ENCODE peak calls at places on chromosomes 11 and 22, in eight cellular contexts. One of them, this sample, is unnamed.

GRCh38 chr22:49979587-49980264 is 19.2 kb downstream of the PIM3 start:
- DNase-seq in activated T-helper 1 cell treated with anti-CD3 and anti-CD28 coated beads, Interleukin-2, amount 50 U/mL, for 16 hours: no peak
- DNase-seq in endothelial cell: peak
- DNase-seq in epithelial cell of esophagus: peak
- DNase-seq in stimulated activated CD8-positive, alpha-beta memory T cell treated with anti-CD3 and anti-CD28 coated beads, Interleukin-4, amount 100 ng/mL, for 1 hour: no peak
- DNase-seq in left lung: no peak
- DNase-seq in pulmonary artery endothelial cell: no peak
- DNase-seq in MCF 10A: peak
- DNase-seq in this sample: no peak

GRCh38 chr11:67105964-67106363 is 13.1 kb upstream of the KDM2A start:
- DNase-seq in activated T-helper 1 cell treated with anti-CD3 and anti-CD28 coated beads, Interleukin-2, amount 50 U/mL, for 16 hours: no peak
- DNase-seq in endothelial cell: no peak
- DNase-seq in epithelial cell of esophagus: no peak
- DNase-seq in stimulated activated CD8-positive, alpha-beta memory T cell treated with anti-CD3 and anti-CD28 coated beads, Interleukin-4, amount 100 ng/mL, for 1 hour: no peak
- DNase-seq in left lung: no peak
- DNase-seq in pulmonary artery endothelial cell: no peak
- DNase-seq in MCF 10A: no peak
- DNase-seq in this sample: no peak

GRCh38 chr22:22979954-22980353 is 90.4 kb upstream of the GNAZ start:
- DNase-seq in activated T-helper 1 cell treated with anti-CD3 and anti-CD28 coated beads, Interleukin-2, amount 50 U/mL, for 16 hours: no peak
- DNase-seq in endothelial cell: no peak
- DNase-seq in epithelial cell of esophagus: no peak
- DNase-seq in stimulated activated CD8-positive, alpha-beta memory T cell treated with anti-CD3 and anti-CD28 coated beads, Interleukin-4, amount 100 ng/mL, for 1 hour: no peak
- DNase-seq in left lung: no peak
- DNase-seq in pulmonary artery endothelial cell: no peak
- DNase-seq in MCF 10A: no peak
- DNase-seq in this sample: no peak

GRCh38 chr22:49723478-49724029 is 104.1 kb downstream of the BRD1 start:
- DNase-seq in activated T-helper 1 cell treated with anti-CD3 and anti-CD28 coated beads, Interleukin-2, amount 50 U/mL, for 16 hours: no peak
- DNase-seq in endothelial cell: no peak
- DNase-seq in epithelial cell of esophagus: no peak
- DNase-seq in stimulated activated CD8-positive, alpha-beta memory T cell treated with anti-CD3 and anti-CD28 coated beads, Interleukin-4, amount 100 ng/mL, for 1 hour: no peak
- DNase-seq in left lung: no peak
- DNase-seq in pulmonary artery endothelial cell: no peak
- DNase-seq in MCF 10A: no peak
- DNase-seq in this sample: no peak

GRCh38 chr11:64447717-64448598 is 89.0 kb downstream of the RPS6KA4 start:
- DNase-seq in activated T-helper 1 cell treated with anti-CD3 and anti-CD28 coated beads, Interleukin-2, amount 50 U/mL, for 16 hours: no peak
- DNase-seq in endothelial cell: no peak
- DNase-seq in epithelial cell of esophagus: no peak
- DNase-seq in stimulated activated CD8-positive, alpha-beta memory T cell treated with anti-CD3 and anti-CD28 coated beads, Interleukin-4, amount 100 ng/mL, for 1 hour: no peak
- DNase-seq in left lung: peak
- DNase-seq in pulmonary artery endothelial cell: no peak
- DNase-seq in MCF 10A: no peak
- DNase-seq in this sample: peak

GRCh38 chr11:126348806-126349582 is 6.5 kb upstream of the ST3GAL4 start:
- DNase-seq in activated T-helper 1 cell treated with anti-CD3 and anti-CD28 coated beads, Interleukin-2, amount 50 U/mL, for 16 hours: no peak
- DNase-seq in endothelial cell: no peak
- DNase-seq in epithelial cell of esophagus: peak
- DNase-seq in stimulated activated CD8-positive, alpha-beta memory T cell treated with anti-CD3 and anti-CD28 coated beads, Interleukin-4, amount 100 ng/mL, for 1 hour: no peak
- DNase-seq in left lung: no peak
- DNase-seq in pulmonary artery endothelial cell: peak
- DNase-seq in MCF 10A: no peak
- DNase-seq in this sample: peak

GRCh38 chr11:44559207-44559943 is 6.1 kb upstream of the CD82 start:
- DNase-seq in activated T-helper 1 cell treated with anti-CD3 and anti-CD28 coated beads, Interleukin-2, amount 50 U/mL, for 16 hours: no peak
- DNase-seq in endothelial cell: no peak
- DNase-seq in epithelial cell of esophagus: no peak
- DNase-seq in stimulated activated CD8-positive, alpha-beta memory T cell treated with anti-CD3 and anti-CD28 coated beads, Interleukin-4, amount 100 ng/mL, for 1 hour: no peak
- DNase-seq in left lung: no peak
- DNase-seq in pulmonary artery endothelial cell: no peak
- DNase-seq in MCF 10A: no peak
- DNase-seq in this sample: no peak

GRCh38 chr22:26797910-26798309 is 140.5 kb downstream of the MIAT start:
- DNase-seq in activated T-helper 1 cell treated with anti-CD3 and anti-CD28 coated beads, Interleukin-2, amount 50 U/mL, for 16 hours: no peak
- DNase-seq in endothelial cell: peak
- DNase-seq in epithelial cell of esophagus: no peak
- DNase-seq in stimulated activated CD8-positive, alpha-beta memory T cell treated with anti-CD3 and anti-CD28 coated beads, Interleukin-4, amount 100 ng/mL, for 1 hour: no peak
- DNase-seq in left lung: no peak
- DNase-seq in pulmonary artery endothelial cell: no peak
- DNase-seq in MCF 10A: no peak
- DNase-seq in this sample: no peak

GRCh38 chr11:65211293-65212105 is 29.8 kb downstream of the CAPN1 start:
- DNase-seq in activated T-helper 1 cell treated with anti-CD3 and anti-CD28 coated beads, Interleukin-2, amount 50 U/mL, for 16 hours: no peak
- DNase-seq in endothelial cell: no peak
- DNase-seq in epithelial cell of esophagus: no peak
- DNase-seq in stimulated activated CD8-positive, alpha-beta memory T cell treated with anti-CD3 and anti-CD28 coated beads, Interleukin-4, amount 100 ng/mL, for 1 hour: no peak
- DNase-seq in left lung: no peak
- DNase-seq in pulmonary artery endothelial cell: no peak
- DNase-seq in MCF 10A: no peak
- DNase-seq in this sample: no peak

GRCh38 chr11:104286129-104286528 is 122.2 kb upstream of the PDGFD start:
- DNase-seq in activated T-helper 1 cell treated with anti-CD3 and anti-CD28 coated beads, Interleukin-2, amount 50 U/mL, for 16 hours: no peak
- DNase-seq in endothelial cell: no peak
- DNase-seq in epithelial cell of esophagus: no peak
- DNase-seq in stimulated activated CD8-positive, alpha-beta memory T cell treated with anti-CD3 and anti-CD28 coated beads, Interleukin-4, amount 100 ng/mL, for 1 hour: no peak
- DNase-seq in left lung: no peak
- DNase-seq in pulmonary artery endothelial cell: no peak
- DNase-seq in MCF 10A: no peak
- DNase-seq in this sample: no peak

GRCh38 chr22:35839811-35840739 is 122.4 kb downstream of the APOL5 start:
- DNase-seq in activated T-helper 1 cell treated with anti-CD3 and anti-CD28 coated beads, Interleukin-2, amount 50 U/mL, for 16 hours: no peak
- DNase-seq in endothelial cell: peak
- DNase-seq in epithelial cell of esophagus: peak
- DNase-seq in stimulated activated CD8-positive, alpha-beta memory T cell treated with anti-CD3 and anti-CD28 coated beads, Interleukin-4, amount 100 ng/mL, for 1 hour: no peak
- DNase-seq in left lung: peak
- DNase-seq in pulmonary artery endothelial cell: peak
- DNase-seq in MCF 10A: peak
- DNase-seq in this sample: peak

GRCh38 chr11:117535870-117536411 is 208.3 kb downstream of the CEP164 start:
- DNase-seq in activated T-helper 1 cell treated with anti-CD3 and anti-CD28 coated beads, Interleukin-2, amount 50 U/mL, for 16 hours: no peak
- DNase-seq in endothelial cell: no peak
- DNase-seq in epithelial cell of esophagus: no peak
- DNase-seq in stimulated activated CD8-positive, alpha-beta memory T cell treated with anti-CD3 and anti-CD28 coated beads, Interleukin-4, amount 100 ng/mL, for 1 hour: no peak
- DNase-seq in left lung: no peak
- DNase-seq in pulmonary artery endothelial cell: no peak
- DNase-seq in MCF 10A: no peak
- DNase-seq in this sample: no peak

GRCh38 chr11:65596520-65596919 is 920 bp upstream of the KCNK7 start:
- DNase-seq in activated T-helper 1 cell treated with anti-CD3 and anti-CD28 coated beads, Interleukin-2, amount 50 U/mL, for 16 hours: no peak
- DNase-seq in endothelial cell: no peak
- DNase-seq in epithelial cell of esophagus: no peak
- DNase-seq in stimulated activated CD8-positive, alpha-beta memory T cell treated with anti-CD3 and anti-CD28 coated beads, Interleukin-4, amount 100 ng/mL, for 1 hour: no peak
- DNase-seq in left lung: no peak
- DNase-seq in pulmonary artery endothelial cell: no peak
- DNase-seq in MCF 10A: no peak
- DNase-seq in this sample: no peak

GRCh38 chr22:19679476-19680099 is 34.7 kb upstream of the SEPTIN5 start:
- DNase-seq in activated T-helper 1 cell treated with anti-CD3 and anti-CD28 coated beads, Interleukin-2, amount 50 U/mL, for 16 hours: peak
- DNase-seq in endothelial cell: peak
- DNase-seq in epithelial cell of esophagus: peak
- DNase-seq in stimulated activated CD8-positive, alpha-beta memory T cell treated with anti-CD3 and anti-CD28 coated beads, Interleukin-4, amount 100 ng/mL, for 1 hour: peak
- DNase-seq in left lung: no peak
- DNase-seq in pulmonary artery endothelial cell: no peak
- DNase-seq in MCF 10A: peak
- DNase-seq in this sample: peak

GRCh38 chr22:48825802-48826520 is 1001.7 kb downstream of the BRD1 start:
- DNase-seq in activated T-helper 1 cell treated with anti-CD3 and anti-CD28 coated beads, Interleukin-2, amount 50 U/mL, for 16 hours: no peak
- DNase-seq in endothelial cell: no peak
- DNase-seq in epithelial cell of esophagus: no peak
- DNase-seq in stimulated activated CD8-positive, alpha-beta memory T cell treated with anti-CD3 and anti-CD28 coated beads, Interleukin-4, amount 100 ng/mL, for 1 hour: no peak
- DNase-seq in left lung: no peak
- DNase-seq in pulmonary artery endothelial cell: no peak
- DNase-seq in MCF 10A: no peak
- DNase-seq in this sample: no peak

GRCh38 chr11:76653674-76654309 is 16.8 kb downstream of the LRRC32 start:
- DNase-seq in activated T-helper 1 cell treated with anti-CD3 and anti-CD28 coated beads, Interleukin-2, amount 50 U/mL, for 16 hours: no peak
- DNase-seq in endothelial cell: no peak
- DNase-seq in epithelial cell of esophagus: no peak
- DNase-seq in stimulated activated CD8-positive, alpha-beta memory T cell treated with anti-CD3 and anti-CD28 coated beads, Interleukin-4, amount 100 ng/mL, for 1 hour: no peak
- DNase-seq in left lung: peak
- DNase-seq in pulmonary artery endothelial cell: no peak
- DNase-seq in MCF 10A: peak
- DNase-seq in this sample: peak

GRCh38 chr11:124633355-124633754 is 10.7 kb downstream of the TBRG1 start:
- DNase-seq in activated T-helper 1 cell treated with anti-CD3 and anti-CD28 coated beads, Interleukin-2, amount 50 U/mL, for 16 hours: no peak
- DNase-seq in endothelial cell: no peak
- DNase-seq in epithelial cell of esophagus: no peak
- DNase-seq in stimulated activated CD8-positive, alpha-beta memory T cell treated with anti-CD3 and anti-CD28 coated beads, Interleukin-4, amount 100 ng/mL, for 1 hour: no peak
- DNase-seq in left lung: no peak
- DNase-seq in pulmonary artery endothelial cell: no peak
- DNase-seq in MCF 10A: peak
- DNase-seq in this sample: no peak

This sample was measured in RPMI7951.